ENCODE peak calls at places on chromosomes 11 and 22, in five cellular contexts. One of them, this sample, is unnamed.

GRCh38 chr11:67376873-67377808 is 3.7 kb upstream of the CLCF1 start:
- DNase-seq in OCI-LY7: no peak
- DNase-seq in HS-5: no peak
- DNase-seq in naive thymus-derived CD8-positive, alpha-beta T cell: no peak
- DNase-seq in psoas muscle: no peak
- DNase-seq in this sample: no peak

GRCh38 chr11:96015911-96016565 is 92.1 kb upstream of the MTMR2 start:
- DNase-seq in HS-5: no peak
- DNase-seq in OCI-LY7: peak; percentile 7
- DNase-seq in psoas muscle: no peak
- DNase-seq in naive thymus-derived CD8-positive, alpha-beta T cell: peak; percentile 46
- DNase-seq in this sample: no peak

GRCh38 chr11:46296520-46297448 is 19.3 kb downstream of the CREB3L1 start:
- DNase-seq in naive thymus-derived CD8-positive, alpha-beta T cell: no peak
- DNase-seq in HS-5: no peak
- DNase-seq in psoas muscle: peak; percentile 58
- DNase-seq in OCI-LY7: no peak
- DNase-seq in this sample: no peak

GRCh38 chr22:37079158-37079557 is 27.6 kb downstream of the KCTD17 start:
- DNase-seq in psoas muscle: no peak
- DNase-seq in HS-5: no peak
- DNase-seq in OCI-LY7: no peak
- DNase-seq in naive thymus-derived CD8-positive, alpha-beta T cell: peak; percentile 6
- DNase-seq in this sample: no peak

GRCh38 chr11:80846442-80846841 is 1405.6 kb upstream of the TENM4 start:
- DNase-seq in naive thymus-derived CD8-positive, alpha-beta T cell: no peak
- DNase-seq in OCI-LY7: no peak
- DNase-seq in HS-5: no peak
- DNase-seq in psoas muscle: no peak
- DNase-seq in this sample: no peak

GRCh38 chr11:17767301-17767885 is 32.8 kb downstream of the KCNC1 start:
- DNase-seq in psoas muscle: no peak
- DNase-seq in OCI-LY7: peak; percentile 24
- DNase-seq in naive thymus-derived CD8-positive, alpha-beta T cell: no peak
- DNase-seq in HS-5: no peak
- DNase-seq in this sample: no peak

GRCh38 chr11:70532066-70532440 is 133.7 kb downstream of the CTTN start:
- DNase-seq in naive thymus-derived CD8-positive, alpha-beta T cell: no peak
- DNase-seq in psoas muscle: no peak
- DNase-seq in HS-5: no peak
- DNase-seq in OCI-LY7: no peak
- DNase-seq in this sample: no peak

GRCh38 chr11:75261474-75261847 is 20.9 kb downstream of the TPBGL start:
- DNase-seq in psoas muscle: no peak
- DNase-seq in OCI-LY7: no peak
- DNase-seq in naive thymus-derived CD8-positive, alpha-beta T cell: no peak
- DNase-seq in HS-5: no peak
- DNase-seq in this sample: no peak

GRCh38 chr22:19524170-19525115 is at the start of gene CLDN5:
- DNase-seq in HS-5: no peak
- DNase-seq in psoas muscle: no peak
- DNase-seq in OCI-LY7: no peak
- DNase-seq in naive thymus-derived CD8-positive, alpha-beta T cell: no peak
- DNase-seq in this sample: no peak

GRCh38 chr11:10674991-10675440 is 18.5 kb downstream of the IRAG1 start:
- DNase-seq in psoas muscle: peak; percentile 70
- DNase-seq in naive thymus-derived CD8-positive, alpha-beta T cell: no peak
- DNase-seq in HS-5: no peak
- DNase-seq in OCI-LY7: no peak
- DNase-seq in this sample: peak; percentile 70

GRCh38 chr11:120660024-120660565 is 148.5 kb downstream of the GRIK4 start:
- DNase-seq in HS-5: no peak
- DNase-seq in OCI-LY7: peak; percentile 82
- DNase-seq in naive thymus-derived CD8-positive, alpha-beta T cell: no peak
- DNase-seq in psoas muscle: no peak
- DNase-seq in this sample: no peak

GRCh38 chr22:25030636-25031035 is 78.1 kb downstream of the KIAA1671 start:
- DNase-seq in psoas muscle: peak; percentile 21
- DNase-seq in HS-5: no peak
- DNase-seq in naive thymus-derived CD8-positive, alpha-beta T cell: no peak
- DNase-seq in OCI-LY7: no peak
- DNase-seq in this sample: no peak

GRCh38 chr11:128409476-128409875 is 177.9 kb downstream of the ETS1 start:
- DNase-seq in OCI-LY7: no peak
- DNase-seq in naive thymus-derived CD8-positive, alpha-beta T cell: no peak
- DNase-seq in HS-5: peak; percentile 83
- DNase-seq in psoas muscle: no peak
- DNase-seq in this sample: no peak

GRCh38 chr22:20093437-20093836 is 13.4 kb downstream of the DGCR8 start:
- DNase-seq in HS-5: no peak
- DNase-seq in naive thymus-derived CD8-positive, alpha-beta T cell: no peak
- DNase-seq in OCI-LY7: no peak
- DNase-seq in psoas muscle: peak; percentile 66
- DNase-seq in this sample: peak; percentile 40

GRCh38 chr11:35066783-35067476 is 72.0 kb upstream of the CD44 start:
- DNase-seq in OCI-LY7: no peak
- DNase-seq in naive thymus-derived CD8-positive, alpha-beta T cell: no peak
- DNase-seq in HS-5: no peak
- DNase-seq in psoas muscle: no peak
- DNase-seq in this sample: no peak

GRCh38 chr11:119829407-119829806 is 100.4 kb upstream of the NECTIN1 start:
- DNase-seq in OCI-LY7: no peak
- DNase-seq in naive thymus-derived CD8-positive, alpha-beta T cell: no peak
- DNase-seq in psoas muscle: no peak
- DNase-seq in HS-5: no peak
- DNase-seq in this sample: no peak

GRCh38 chr11:32451808-32452207 is 16.5 kb upstream of the WT1 start:
- DNase-seq in HS-5: no peak
- DNase-seq in psoas muscle: peak; percentile 43
- DNase-seq in OCI-LY7: no peak
- DNase-seq in naive thymus-derived CD8-positive, alpha-beta T cell: no peak
- DNase-seq in this sample: peak; percentile 41

This sample was measured in midbrain.